ENCODE peak calls at places on chromosomes 4 and X, in four cellular contexts. One of them, this sample, is unnamed. For H3K4me1, the result is how much of the 10 kb centered on the place peaks cover.

GRCh38 chr4:175035907-175036306 is 117.7 kb downstream of the ADAM29 start:
- DNase-seq in left ventricle myocardium inferior: no peak
- DNase-seq in Peyer's patch: no peak
- DNase-seq in thoracic aorta: no peak
- DNase-seq in this sample: no peak

GRCh38 chrX:51144828-51145442 is 187.7 kb upstream of the NUDT10 start:
- DNase-seq in thoracic aorta: no peak
- DNase-seq in Peyer's patch: peak
- DNase-seq in left ventricle myocardium inferior: no peak
- DNase-seq in this sample: no peak

GRCh38 chr4:169626328-169627282 is 6.2 kb downstream of the CLCN3 start:
- DNase-seq in Peyer's patch: no peak
- DNase-seq in left ventricle myocardium inferior: no peak
- DNase-seq in thoracic aorta: no peak
- DNase-seq in this sample: no peak

GRCh38 chr4:101693842-101694398 is 96.6 kb upstream of the BANK1 start:
- DNase-seq in Peyer's patch: peak
- DNase-seq in left ventricle myocardium inferior: no peak
- DNase-seq in thoracic aorta: no peak
- DNase-seq in this sample: no peak

GRCh38 chr4:88008133-88008621 is 742 bp downstream of the PKD2 start:
- DNase-seq in Peyer's patch: no peak
- DNase-seq in left ventricle myocardium inferior: peak
- DNase-seq in thoracic aorta: no peak
- DNase-seq in this sample: no peak

GRCh38 chrX:28590394-28590793 is 3.1 kb downstream of the IL1RAPL1 start:
- DNase-seq in thoracic aorta: no peak
- DNase-seq in left ventricle myocardium inferior: no peak
- DNase-seq in Peyer's patch: no peak
- DNase-seq in this sample: no peak

GRCh38 chrX:70166601-70167590 is 10.4 kb upstream of the DGAT2L6 start:
- DNase-seq in thoracic aorta: no peak
- DNase-seq in Peyer's patch: no peak
- DNase-seq in left ventricle myocardium inferior: no peak
- DNase-seq in this sample: no peak

GRCh38 chrX:115332832-115333231 is 43.3 kb downstream of the LUZP4 start:
- DNase-seq in left ventricle myocardium inferior: no peak
- DNase-seq in Peyer's patch: no peak
- DNase-seq in thoracic aorta: no peak
- DNase-seq in this sample: no peak

GRCh38 chr4:156560701-156561100 is 410.9 kb downstream of the PDGFC start:
- DNase-seq in Peyer's patch: no peak
- DNase-seq in thoracic aorta: no peak
- DNase-seq in left ventricle myocardium inferior: no peak
- DNase-seq in this sample: no peak

GRCh38 chr4:122224348-122224747 is 72.2 kb downstream of the BLTP1 start:
- DNase-seq in Peyer's patch: no peak
- DNase-seq in left ventricle myocardium inferior: no peak
- DNase-seq in thoracic aorta: no peak
- DNase-seq in this sample: no peak

GRCh38 chr4:23337292-23337691 is 552.6 kb downstream of the PPARGC1A start:
- DNase-seq in thoracic aorta: no peak
- DNase-seq in Peyer's patch: no peak
- DNase-seq in left ventricle myocardium inferior: no peak
- DNase-seq in this sample: no peak

GRCh38 chr4:38024203-38024504 is 64.0 kb downstream of the PTTG2 start:
- DNase-seq in left ventricle myocardium inferior: no peak
- DNase-seq in Peyer's patch: no peak
- DNase-seq in thoracic aorta: no peak
- DNase-seq in this sample: no peak

GRCh38 chr4:184807261-184807660 is 18.5 kb downstream of the ACSL1 start:
- DNase-seq in left ventricle myocardium inferior: no peak
- DNase-seq in Peyer's patch: no peak
- DNase-seq in thoracic aorta: no peak
- DNase-seq in this sample: no peak

GRCh38 chr4:3423952-3424351 is 17.8 kb upstream of the HGFAC start:
- DNase-seq in Peyer's patch: no peak
- DNase-seq in thoracic aorta: no peak
- DNase-seq in left ventricle myocardium inferior: no peak
- DNase-seq in this sample: no peak

GRCh38 chrX:111914398-111915092 is 38.6 kb downstream of the TRPC5OS start:
- DNase-seq in thoracic aorta: no peak
- DNase-seq in left ventricle myocardium inferior: no peak
- DNase-seq in Peyer's patch: no peak
- DNase-seq in this sample: no peak

GRCh38 chr4:1880332-1880731 is 9.1 kb downstream of the NSD2 start:
- DNase-seq in left ventricle myocardium inferior: no peak
- DNase-seq in thoracic aorta: no peak
- DNase-seq in Peyer's patch: no peak
- DNase-seq in this sample: no peak

GRCh38 chr4:152451496-152451895 is 84.4 kb downstream of the FBXW7 start:
- DNase-seq in left ventricle myocardium inferior: no peak
- DNase-seq in Peyer's patch: no peak
- DNase-seq in thoracic aorta: no peak
- DNase-seq in this sample: no peak

GRCh38 chr4:71441186-71442169 is 102.7 kb downstream of the SLC4A4 start:
- DNase-seq in Peyer's patch: no peak
- DNase-seq in thoracic aorta: no peak
- DNase-seq in left ventricle myocardium inferior: no peak
- DNase-seq in this sample: no peak

GRCh38 chr4:107548211-107548905 is 171.7 kb downstream of the PAPSS1 start:
- DNase-seq in Peyer's patch: no peak
- DNase-seq in left ventricle myocardium inferior: no peak
- DNase-seq in thoracic aorta: no peak
- DNase-seq in this sample: no peak

GRCh38 chrX:54452920-54453319 is 12.7 kb downstream of the TSR2 start:
- DNase-seq in left ventricle myocardium inferior: no peak
- DNase-seq in Peyer's patch: no peak
- DNase-seq in thoracic aorta: no peak
- DNase-seq in this sample: no peak

GRCh38 chr4:78902313-78902712 is 36.9 kb downstream of the PAQR3 start:
- DNase-seq in thoracic aorta: no peak
- DNase-seq in Peyer's patch: no peak
- DNase-seq in left ventricle myocardium inferior: no peak
- DNase-seq in this sample: no peak

GRCh38 chr4:180563977-180564376 is 1679.2 kb upstream of the TENM3 start:
- DNase-seq in thoracic aorta: no peak
- DNase-seq in left ventricle myocardium inferior: no peak
- DNase-seq in Peyer's patch: no peak
- DNase-seq in this sample: no peak

GRCh38 chrX:129981752-129982299 is 609 bp upstream of the BCORL1 start:
- DNase-seq in thoracic aorta: no peak
- DNase-seq in left ventricle myocardium inferior: no peak
- DNase-seq in Peyer's patch: peak
- DNase-seq in this sample: no peak

GRCh38 chr4:184472540-184473264 is 1.6 kb downstream of the IRF2 start:
- DNase-seq in Peyer's patch: peak
- DNase-seq in thoracic aorta: peak
- DNase-seq in left ventricle myocardium inferior: peak
- DNase-seq in this sample: peak

GRCh38 chr4:152202415-152202814 is 333.5 kb downstream of the FBXW7 start:
- DNase-seq in left ventricle myocardium inferior: no peak
- DNase-seq in thoracic aorta: no peak
- DNase-seq in Peyer's patch: no peak
- DNase-seq in this sample: no peak

GRCh38 chrX:123835661-123836371 is 24.0 kb upstream of the XIAP start:
- DNase-seq in Peyer's patch: no peak
- DNase-seq in left ventricle myocardium inferior: no peak
- DNase-seq in thoracic aorta: no peak
- DNase-seq in this sample: no peak

GRCh38 chr4:55549888-55550287 is 3.2 kb upstream of the CLOCK start:
- DNase-seq in left ventricle myocardium inferior: no peak
- DNase-seq in Peyer's patch: no peak
- DNase-seq in thoracic aorta: no peak
- DNase-seq in this sample: no peak

GRCh38 chr4:113810906-113811305 is 49.4 kb upstream of the CAMK2D start:
- DNase-seq in Peyer's patch: no peak
- DNase-seq in thoracic aorta: no peak
- DNase-seq in left ventricle myocardium inferior: no peak
- DNase-seq in this sample: no peak

DNA sequence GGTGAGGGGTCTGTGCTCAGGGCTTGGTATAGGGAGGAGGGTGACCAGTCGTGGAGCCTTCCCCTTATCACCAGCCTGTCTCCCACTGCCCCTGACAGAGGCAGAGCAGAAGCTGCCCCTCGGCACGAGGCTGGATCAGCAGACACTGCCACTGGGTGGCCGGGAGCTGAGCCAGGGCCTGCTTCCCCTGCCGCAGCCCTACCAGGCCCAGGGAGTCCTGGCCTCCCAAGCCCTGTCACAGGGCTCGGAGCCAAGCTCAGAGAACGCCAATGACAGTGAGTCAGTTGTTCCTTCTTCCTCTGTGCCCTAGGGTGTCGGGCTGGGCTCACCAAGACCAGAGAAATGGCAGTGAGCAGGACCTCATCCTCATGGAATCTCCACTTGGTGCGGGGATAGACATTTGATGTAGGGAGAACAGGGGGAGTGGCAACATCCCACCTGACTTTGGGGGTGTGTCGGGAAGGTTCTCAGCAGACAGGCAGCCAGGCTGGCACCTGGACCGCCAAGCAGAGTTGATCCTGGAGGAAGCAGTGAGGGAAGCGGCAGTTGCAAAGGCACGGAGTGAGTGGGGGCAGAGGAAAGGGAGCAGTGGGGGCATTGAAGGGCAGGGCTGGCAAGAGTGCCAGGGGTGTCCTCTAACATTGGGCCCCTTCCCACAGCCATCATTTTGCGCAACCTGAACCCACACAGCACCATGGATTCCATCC is 14.3 kb upstream of the UBA1 start:
- DNase-seq in left ventricle myocardium inferior: peak
- DNase-seq in thoracic aorta: peak
- DNase-seq in Peyer's patch: no peak
- DNase-seq in this sample: peak
- H3K27ac ChIP-seq in left ventricle myocardium inferior: peak
- H3K27ac ChIP-seq in thoracic aorta: no peak
- H3K27ac ChIP-seq in Peyer's patch: no peak
- H3K27ac ChIP-seq in this sample: peak

GRCh38 chrX:40170830-40171512 is 73.2 kb upstream of the BCOR start:
- DNase-seq in Peyer's patch: no peak
- DNase-seq in thoracic aorta: no peak
- DNase-seq in left ventricle myocardium inferior: no peak
- DNase-seq in this sample: no peak

GRCh38 chrX:40173662-40174593 is 76.2 kb upstream of the BCOR start:
- DNase-seq in left ventricle myocardium inferior: no peak
- DNase-seq in Peyer's patch: peak
- DNase-seq in thoracic aorta: no peak
- DNase-seq in this sample: no peak

GRCh38 chrX:40172980-40173661 is 75.4 kb upstream of the BCOR start:
- DNase-seq in thoracic aorta: no peak
- DNase-seq in left ventricle myocardium inferior: no peak
- DNase-seq in Peyer's patch: no peak
- DNase-seq in this sample: no peak

GRCh38 chrX:40171513-40172168 is 73.9 kb upstream of the BCOR start:
- DNase-seq in left ventricle myocardium inferior: no peak
- DNase-seq in thoracic aorta: no peak
- DNase-seq in Peyer's patch: no peak
- DNase-seq in this sample: no peak

DNA sequence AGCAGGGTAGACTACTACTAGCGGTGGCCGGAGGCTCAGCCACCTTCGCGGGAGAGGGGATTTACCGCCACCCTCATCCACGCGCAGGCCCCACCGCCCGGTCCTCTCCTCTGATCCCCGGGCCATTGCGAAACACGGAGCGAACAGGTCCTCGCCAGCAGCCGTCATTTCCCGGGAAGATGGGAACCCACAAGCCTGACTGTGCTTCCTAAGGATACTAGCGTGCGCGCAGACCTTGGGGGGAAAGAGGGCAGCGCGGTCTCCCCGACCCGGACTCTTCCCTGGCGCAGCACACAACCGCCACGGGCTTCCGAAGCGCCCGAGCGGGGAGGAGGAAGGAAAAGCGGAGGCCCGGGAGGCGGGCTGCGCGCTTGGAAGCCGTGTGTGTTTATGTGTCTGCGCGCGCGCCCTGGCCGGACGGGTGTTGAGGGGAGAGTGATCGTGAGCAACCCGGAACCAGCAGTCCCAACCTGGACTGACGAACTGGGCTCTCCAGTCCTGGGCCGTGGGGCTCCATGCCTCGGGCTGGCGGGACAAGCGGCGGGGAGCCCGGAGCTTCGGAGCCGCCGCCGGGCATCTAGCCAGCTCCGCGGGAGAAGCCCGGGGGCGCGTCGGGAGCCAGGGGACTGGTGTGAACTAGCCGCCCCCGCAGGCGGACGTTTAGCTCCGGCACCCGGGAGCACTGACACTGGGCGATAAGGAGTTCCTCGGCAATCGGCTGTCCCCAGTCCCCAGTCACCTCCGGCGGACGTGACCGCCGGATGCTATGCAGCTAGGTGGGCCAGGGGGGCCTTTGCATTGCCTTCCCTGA is 74.6 kb upstream of the BCOR start:
- DNase-seq in Peyer's patch: no peak
- DNase-seq in left ventricle myocardium inferior: peak
- DNase-seq in thoracic aorta: no peak
- DNase-seq in this sample: peak
- H3K4me1 ChIP-seq in Peyer's patch: under half
- H3K4me1 ChIP-seq in left ventricle myocardium inferior: half or more
- H3K4me1 ChIP-seq in thoracic aorta: under half
- H3K4me1 ChIP-seq in this sample: under half

DNA sequence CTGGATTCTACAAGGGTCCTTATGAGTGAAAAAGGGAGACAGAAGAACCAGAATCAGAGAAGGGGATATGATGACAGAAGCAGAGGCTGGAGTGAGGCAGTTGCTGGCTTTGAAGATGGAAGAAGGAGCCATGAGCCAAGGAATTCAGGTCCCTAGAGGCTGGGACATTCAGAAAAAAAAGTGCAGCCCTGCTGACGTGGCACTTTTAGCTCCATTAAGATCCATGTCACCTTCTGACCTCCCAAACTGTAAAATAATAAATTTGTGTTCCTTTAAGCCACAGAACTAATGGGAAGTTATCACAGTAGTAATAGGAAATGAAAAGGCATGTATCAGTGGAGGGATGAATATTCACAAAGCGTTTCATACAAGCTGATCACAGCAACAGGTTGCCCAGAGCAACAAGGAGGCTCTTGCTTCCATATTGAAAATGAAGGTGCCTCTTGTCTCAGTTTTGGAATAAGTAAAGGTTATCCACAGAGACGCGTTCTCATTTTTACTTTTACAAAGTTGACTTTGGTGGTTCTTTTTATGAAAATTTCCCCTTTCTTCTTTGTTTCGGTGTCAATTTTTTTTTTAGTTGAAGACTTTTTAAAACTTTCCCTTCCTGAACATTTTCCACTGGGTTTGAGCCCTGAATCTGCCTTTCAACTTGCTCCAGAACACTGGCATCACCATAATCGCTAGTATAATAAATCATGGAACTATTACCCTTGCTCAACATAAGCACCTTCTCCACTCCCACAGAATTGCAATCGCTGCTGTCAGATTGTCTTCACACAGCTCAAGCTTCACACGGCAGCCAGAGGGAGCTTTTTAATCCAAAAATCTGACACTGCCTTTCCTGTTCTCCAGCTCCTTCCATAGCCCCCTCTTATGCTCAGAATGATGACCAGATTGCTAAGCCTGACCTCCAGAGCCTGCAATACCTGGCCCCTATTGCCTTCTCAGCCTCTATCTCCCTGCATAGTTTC is 127.6 kb upstream of the RBPJ start:
- DNase-seq in thoracic aorta: no peak
- DNase-seq in Peyer's patch: no peak
- DNase-seq in left ventricle myocardium inferior: no peak
- DNase-seq in this sample: no peak
- TF ChIP-seq CTCF in thoracic aorta: no peak
- TF ChIP-seq CTCF in Peyer's patch: no peak
- TF ChIP-seq CTCF in left ventricle myocardium inferior: no peak
- TF ChIP-seq CTCF in this sample: no peak

GRCh38 chr4:6471303-6472007 is 959 bp downstream of the PPP2R2C start:
- DNase-seq in thoracic aorta: no peak
- DNase-seq in left ventricle myocardium inferior: no peak
- DNase-seq in Peyer's patch: no peak
- DNase-seq in this sample: no peak
- H3K27ac ChIP-seq in thoracic aorta: no peak
- H3K27ac ChIP-seq in left ventricle myocardium inferior: no peak
- H3K27ac ChIP-seq in Peyer's patch: no peak
- H3K27ac ChIP-seq in this sample: no peak